ENCODE peak calls at places on chromosomes 13 and 19, in five cellular contexts. T is RWPE1; Z is omental fat pad; C is stimulated activated CD8-positive, alpha-beta memory T cell treated with anti-CD3 and anti-CD28 coated beads, Interleukin-2, amount 100 ng/mL, for 48 hours; W is stimulated activated CD4-positive, alpha-beta T cell treated with anti-CD3 and anti-CD28 coated beads, Interleukin-15, amount 100 ng/mL, for 1 hour. E is an unnamed sample.

GRCh38 chr13:37139356-37139755 is 33.9 kb upstream of the CSNK1A1L start:
- DNase-seq in T (no peak), Z (no peak), C (no peak), W (no peak), E (no peak)

GRCh38 chr13:74442751-74443150 is 308.5 kb upstream of the KLF12 start:
- DNase-seq in T (no peak), Z (no peak), C (no peak), W (no peak), E (no peak)

GRCh38 chr13:99150575-99151370 is 49.9 kb upstream of the UBAC2 start:
- DNase-seq in T (peak; percentile 96), Z (no peak), C (no peak), W (no peak), E (no peak)

GRCh38 chr13:29503041-29503837 is 92.2 kb downstream of the SLC7A1 start:
- DNase-seq in T (no peak), Z (no peak), C (no peak), W (no peak), E (no peak)

GRCh38 chr13:109764474-109765292 is 21.7 kb downstream of the IRS2 start:
- DNase-seq in T (no peak), Z (no peak), C (no peak), W (no peak), E (no peak)

GRCh38 chr19:2138061-2138728 is 13.2 kb downstream of the AP3D1 start:
- DNase-seq in T (no peak), Z (no peak), C (no peak), W (no peak), E (no peak)

GRCh38 chr19:30664358-30665058 is 292.3 kb downstream of the ZNF536 start:
- DNase-seq in T (no peak), Z (no peak), C (no peak), W (no peak), E (no peak)

GRCh38 chr19:33292595-33293254 is 9.6 kb downstream of the CEBPA start:
- DNase-seq in T (no peak), Z (no peak), C (no peak), W (no peak), E (no peak)

GRCh38 chr13:24083141-24083540 is 77.4 kb upstream of the SPATA13 start:
- DNase-seq in T (no peak), Z (no peak), C (no peak), W (no peak), E (no peak)

GRCh38 chr13:39023316-39023715 is 14.6 kb downstream of the PROSER1 start:
- DNase-seq in T (no peak), Z (no peak), C (no peak), W (no peak), E (no peak)

GRCh38 chr19:15091918-15092753 is 10.1 kb downstream of the OR1I1 start:
- DNase-seq in T (peak; percentile 25), Z (no peak), C (no peak), W (no peak), E (no peak)

GRCh38 chr19:5166262-5166661 is 174.3 kb downstream of the PTPRS start:
- DNase-seq in T (no peak), Z (no peak), C (no peak), W (no peak), E (no peak)

GRCh38 chr13:59771272-59771671 is 392.5 kb downstream of the DIAPH3 start:
- DNase-seq in T (peak; percentile 8), Z (no peak), C (no peak), W (no peak), E (no peak)

GRCh38 chr19:30745476-30745985 is 373.3 kb downstream of the ZNF536 start:
- DNase-seq in T (no peak), Z (no peak), C (no peak), W (no peak), E (no peak)

GRCh38 chr13:94705081-94705751 is 7.1 kb downstream of the SOX21 start:
- DNase-seq in T (no peak), Z (no peak), C (no peak), W (no peak), E (no peak)

GRCh38 chr19:48445256-48445605 is 552 bp upstream of the GRWD1 start:
- DNase-seq in T (peak; percentile 91), Z (no peak), C (no peak), W (no peak), E (no peak)

GRCh38 chr13:44869167-44869566 is 120.1 kb downstream of the NUFIP1 start:
- DNase-seq in T (no peak), Z (no peak), C (no peak), W (no peak), E (no peak)